ENCODE peak calls at places on chromosomes 11 and 22, in eight cellular contexts. G is coronary artery; Y is cardiac fibroblast; K is ovary; H is CD8-positive, alpha-beta T cell; F is left ventricle myocardium inferior; E is IMR-90; O is HFF-Myc. A is an unnamed sample.

GRCh38 chr22:37911273-37911672 is 5.2 kb downstream of the MICALL1 start:
- DNase-seq in G (no peak), Y (no peak), K (no peak), H (no peak), F (no peak), E (no peak), O (no peak), A (no peak)

GRCh38 chr22:49964136-49964492 is 3.5 kb downstream of the PIM3 start:
- DNase-seq in G (no peak), Y (no peak), K (no peak), H (no peak), F (peak), E (no peak), O (no peak), A (peak)

GRCh38 chr22:45998638-45999378 is 21.8 kb upstream of the WNT7B start:
- DNase-seq in G (no peak), Y (no peak), K (no peak), H (no peak), F (peak), E (no peak), O (no peak), A (no peak)

GRCh38 chr11:43943357-43943930 is 1.0 kb downstream of the C11orf96 start:
- DNase-seq in G (no peak), Y (peak), K (no peak), H (no peak), F (no peak), E (peak), O (no peak), A (no peak)

GRCh38 chr11:84140386-84141169 is 854.4 kb upstream of the CCDC90B start:
- DNase-seq in G (no peak), Y (no peak), K (no peak), H (no peak), F (no peak), E (no peak), O (no peak), A (no peak)

GRCh38 chr11:47325271-47326041 is 27.0 kb downstream of the MYBPC3 start:
- DNase-seq in G (no peak), Y (no peak), K (no peak), H (no peak), F (no peak), E (no peak), O (no peak), A (no peak)

GRCh38 chr22:49904040-49904369 is 14.2 kb downstream of the ALG12 start:
- DNase-seq in G (peak), Y (no peak), K (no peak), H (no peak), F (no peak), E (no peak), O (no peak), A (no peak)

GRCh38 chr11:15663778-15664218 is 549.1 kb downstream of the INSC start:
- DNase-seq in G (no peak), Y (no peak), K (no peak), H (no peak), F (no peak), E (no peak), O (no peak), A (no peak)

GRCh38 chr11:69209038-69209350 is 53.3 kb downstream of the SMIM38 start:
- DNase-seq in G (no peak), Y (no peak), K (no peak), H (no peak), F (no peak), E (no peak), O (no peak), A (no peak)

GRCh38 chr11:79708319-79708928 is 267.6 kb upstream of the TENM4 start:
- DNase-seq in G (no peak), Y (peak), K (no peak), H (no peak), F (no peak), E (peak), O (peak), A (no peak)

GRCh38 chr11:108672113-108672512 is 7.2 kb downstream of the DDX10 start:
- DNase-seq in G (no peak), Y (peak), K (no peak), H (no peak), F (no peak), E (peak), O (no peak), A (no peak)

GRCh38 chr11:59680287-59681154 is 11.7 kb upstream of the PATL1 start:
- DNase-seq in G (no peak), Y (peak), K (peak), H (peak), F (peak), E (peak), O (no peak), A (peak)

GRCh38 chr11:22752908-22753310 is 76.7 kb downstream of the SVIP start:
- DNase-seq in G (no peak), Y (no peak), K (no peak), H (no peak), F (no peak), E (no peak), O (no peak), A (no peak)

GRCh38 chr22:29082826-29083545 is 10.2 kb downstream of the KREMEN1 start:
- DNase-seq in G (no peak), Y (no peak), K (no peak), H (no peak), F (no peak), E (no peak), O (no peak), A (no peak)

GRCh38 chr11:42819126-42819525 is 492.7 kb upstream of the API5 start:
- DNase-seq in G (no peak), Y (no peak), K (no peak), H (no peak), F (no peak), E (no peak), O (no peak), A (no peak)

GRCh38 chr22:37269930-37270678 is 12.2 kb upstream of the CYTH4 start:
- DNase-seq in G (no peak), Y (no peak), K (no peak), H (no peak), F (no peak), E (no peak), O (no peak), A (no peak)

GRCh38 chr11:67436459-67437081 is 912 bp downstream of the PTPRCAP start:
- DNase-seq in G (no peak), Y (peak), K (no peak), H (no peak), F (no peak), E (no peak), O (no peak), A (no peak)

GRCh38 chr22:42270512-42271190 is at the start of gene TCF20:
- DNase-seq in G (no peak), Y (peak), K (peak), H (peak), F (peak), E (peak), O (no peak), A (peak)

GRCh38 chr22:43345356-43345755 is 2.2 kb upstream of the SCUBE1 start:
- DNase-seq in G (no peak), Y (no peak), K (no peak), H (no peak), F (no peak), E (no peak), O (no peak), A (no peak)

GRCh38 chr11:617248-617911 is 1.6 kb upstream of the IRF7 start:
- DNase-seq in G (no peak), Y (no peak), K (peak), H (no peak), F (no peak), E (no peak), O (no peak), A (no peak)

GRCh38 chr11:35794850-35795249 is 132.3 kb downstream of the TRIM44 start:
- DNase-seq in G (no peak), Y (peak), K (no peak), H (no peak), F (no peak), E (peak), O (peak), A (no peak)

GRCh38 chr11:103110406-103110805 is 1.2 kb downstream of the DYNC2H1 start:
- DNase-seq in G (no peak), Y (peak), K (no peak), H (no peak), F (no peak), E (peak), O (peak), A (no peak)
- TF ChIP-seq CTCF in G (no peak), Y (peak), K (no peak), H (no peak), F (no peak), E (peak), O (peak), A (no peak)

GRCh38 chr11:81839016-81839415 is 894.6 kb downstream of the FAM181B start:
- DNase-seq in G (no peak), Y (no peak), K (no peak), H (no peak), F (no peak), E (no peak), O (no peak), A (no peak)
- TF ChIP-seq CTCF in G (no peak), Y (no peak), K (no peak), H (no peak), F (no peak), E (no peak), O (no peak), A (no peak)

GRCh38 chr11:12288934-12289666 is 88.3 kb upstream of the PARVA start:
- DNase-seq in G (no peak), Y (no peak), K (no peak), H (no peak), F (no peak), E (no peak), O (no peak), A (no peak)

GRCh38 chr11:12286606-12287005 is 90.8 kb upstream of the PARVA start:
- DNase-seq in G (peak), Y (no peak), K (no peak), H (no peak), F (no peak), E (no peak), O (no peak), A (no peak)

GRCh38 chr11:12288212-12288933 is 89.0 kb upstream of the PARVA start:
- DNase-seq in G (peak), Y (peak), K (peak), H (no peak), F (peak), E (peak), O (peak), A (no peak)

GRCh38 chr11:12287009-12287373 is 90.4 kb upstream of the PARVA start:
- DNase-seq in G (peak), Y (peak), K (no peak), H (no peak), F (no peak), E (peak), O (peak), A (no peak)

GRCh38 chr11:12287374-12288211 is 89.8 kb upstream of the PARVA start:
- DNase-seq in G (peak), Y (peak), K (peak), H (no peak), F (no peak), E (peak), O (peak), A (no peak)
- TF ChIP-seq CTCF in G (peak), Y (peak), K (no peak), H (no peak), F (no peak), E (peak), O (peak), A (no peak)

GRCh38 chr22:39610766-39611165 is 40.2 kb downstream of the CACNA1I start:
- DNase-seq in G (no peak), Y (no peak), K (no peak), H (no peak), F (no peak), E (no peak), O (no peak), A (no peak)
- TF ChIP-seq CTCF in G (no peak), Y (no peak), K (no peak), H (no peak), F (no peak), E (no peak), O (no peak), A (no peak)

GRCh38 chr11:104338186-104338585 is 174.2 kb upstream of the PDGFD start:
- DNase-seq in G (no peak), Y (no peak), K (no peak), H (no peak), F (no peak), E (peak), O (no peak), A (no peak)

GRCh38 chr11:104339383-104339831 is 175.5 kb upstream of the PDGFD start:
- DNase-seq in G (no peak), Y (no peak), K (no peak), H (no peak), F (no peak), E (no peak), O (no peak), A (no peak)

GRCh38 chr11:104343578-104343977 is 179.6 kb upstream of the PDGFD start:
- DNase-seq in G (no peak), Y (peak), K (no peak), H (no peak), F (no peak), E (peak), O (no peak), A (no peak)
- TF ChIP-seq CTCF in G (no peak), Y (peak), K (no peak), H (peak), F (peak), E (peak), O (no peak), A (peak)